ENCODE peak calls at places on chromosomes 5 and 9, in four cellular contexts. M, Q, L and D are unnamed samples.

GRCh38 chr9:98468567-98469239 is 213.3 kb upstream of the TBC1D2 start:
- DNase-seq in M (no peak), Q (no peak), L (no peak), D (no peak)

GRCh38 chr9:96858670-96859069 is 4.4 kb upstream of the ZNF782 start:
- DNase-seq in M (no peak), Q (no peak), L (no peak), D (no peak)

GRCh38 chr9:85156652-85157051 is 487.1 kb downstream of the NTRK2 start:
- DNase-seq in M (no peak), Q (no peak), L (no peak), D (no peak)

GRCh38 chr5:170504598-170505266 is 912 bp downstream of the KCNIP1 start:
- DNase-seq in M (no peak), Q (no peak), L (no peak), D (no peak)

GRCh38 chr5:96601811-96602244 is 60.3 kb upstream of the CAST start:
- DNase-seq in M (peak), Q (no peak), L (peak), D (peak)

GRCh38 chr5:143152445-143152844 is 251.0 kb downstream of the NR3C1 start:
- DNase-seq in M (no peak), Q (no peak), L (no peak), D (no peak)

GRCh38 chr5:31496891-31497290 is 35.0 kb downstream of the DROSHA start:
- DNase-seq in M (no peak), Q (no peak), L (no peak), D (no peak)

GRCh38 chr5:107894361-107894760 is 223.6 kb upstream of the EFNA5 start:
- DNase-seq in M (no peak), Q (no peak), L (no peak), D (no peak)

GRCh38 chr9:13665418-13666066 is 386.1 kb upstream of the MPDZ start:
- DNase-seq in M (peak), Q (no peak), L (peak), D (no peak)

GRCh38 chr9:7067169-7067568 is 309.4 kb downstream of the KDM4C start:
- DNase-seq in M (no peak), Q (no peak), L (no peak), D (no peak)

GRCh38 chr9:136159851-136160250 is 41.2 kb upstream of the TMEM250 start:
- DNase-seq in M (no peak), Q (no peak), L (no peak), D (no peak)

GRCh38 chr5:173187054-173187743 is 42.9 kb downstream of the BNIP1 start:
- DNase-seq in M (no peak), Q (no peak), L (no peak), D (no peak)

GRCh38 chr9:134377976-134378375 is 51.7 kb downstream of the RXRA start:
- DNase-seq in M (no peak), Q (no peak), L (no peak), D (peak)

GRCh38 chr5:67265951-67266350 is 69.4 kb upstream of the CD180 start:
- DNase-seq in M (no peak), Q (no peak), L (peak), D (no peak)

GRCh38 chr9:16715404-16715803 is 155.1 kb downstream of the BNC2 start:
- DNase-seq in M (peak), Q (no peak), L (peak), D (no peak)

GRCh38 chr5:88662801-88663360 is 220.1 kb downstream of the MEF2C start:
- DNase-seq in M (no peak), Q (no peak), L (no peak), D (no peak)

GRCh38 chr5:36915653-36916052 is 39.1 kb downstream of the NIPBL start:
- DNase-seq in M (peak), Q (no peak), L (no peak), D (no peak)

GRCh38 chr9:128762664-128763449 is 8.9 kb downstream of the ZER1 start:
- DNase-seq in M (no peak), Q (no peak), L (no peak), D (no peak)

GRCh38 chr5:146390469-146390868 is 51.8 kb downstream of the POU4F3 start:
- DNase-seq in M (no peak), Q (no peak), L (no peak), D (no peak)

GRCh38 chr5:171777420-171777759 is 8.2 kb upstream of the SMIM23 start:
- DNase-seq in M (no peak), Q (no peak), L (no peak), D (no peak)

GRCh38 chr5:13731229-13731628 is 213.3 kb downstream of the DNAH5 start:
- DNase-seq in M (no peak), Q (no peak), L (no peak), D (no peak)

GRCh38 chr9:34612788-34613390 is 992 bp upstream of the RPP25L start:
- DNase-seq in M (peak), Q (peak), L (peak), D (peak)

GRCh38 chr9:86765736-86766410 is 181.4 kb downstream of the GAS1 start:
- DNase-seq in M (no peak), Q (no peak), L (no peak), D (no peak)

GRCh38 chr9:35287986-35288515 is 126.2 kb downstream of the UNC13B start:
- DNase-seq in M (no peak), Q (no peak), L (no peak), D (no peak)

GRCh38 chr9:138053996-138054752 is 176.6 kb downstream of the CACNA1B start:
- DNase-seq in M (no peak), Q (peak), L (no peak), D (peak)

GRCh38 chr9:137216188-137216965 is 5.7 kb downstream of the RNF208 start:
- DNase-seq in M (no peak), Q (no peak), L (no peak), D (peak)

GRCh38 chr5:95973793-95974325 is 12.2 kb upstream of the ELL2 start:
- DNase-seq in M (no peak), Q (no peak), L (peak), D (no peak)

GRCh38 chr5:151200913-151201445 is 22.9 kb downstream of the CCDC69 start:
- DNase-seq in M (no peak), Q (no peak), L (no peak), D (no peak)

GRCh38 chr5:137621861-137622823 is 113.7 kb downstream of the KLHL3 start:
- DNase-seq in M (peak), Q (no peak), L (no peak), D (peak)

GRCh38 chr9:134442087-134442470 is 115.8 kb downstream of the RXRA start:
- DNase-seq in M (peak), Q (no peak), L (no peak), D (no peak)

GRCh38 chr5:149912226-149912864 is 32.2 kb downstream of the PDE6A start:
- DNase-seq in M (no peak), Q (no peak), L (no peak), D (no peak)

GRCh38 chr9:97853844-97854695 is 1.0 kb downstream of the FOXE1 start:
- DNase-seq in M (no peak), Q (peak), L (peak), D (peak)

GRCh38 chr5:57778528-57779175 is 296.0 kb upstream of the ACTBL2 start:
- DNase-seq in M (peak), Q (no peak), L (peak), D (no peak)

GRCh38 chr5:135890296-135890695 is 5.3 kb downstream of the IL9 start:
- DNase-seq in M (no peak), Q (no peak), L (no peak), D (no peak)

GRCh38 chr5:131994533-131995226 is 16.8 kb downstream of the ACSL6 start:
- DNase-seq in M (no peak), Q (peak), L (no peak), D (no peak)

GRCh38 chr9:124045076-124045829 is 33.7 kb downstream of the LHX2 start:
- DNase-seq in M (peak), Q (peak), L (peak), D (peak)

GRCh38 chr5:150404121-150404990 is 8.4 kb downstream of the CD74 start:
- DNase-seq in M (no peak), Q (no peak), L (no peak), D (peak)

GRCh38 chr9:7135735-7136134 is 378.0 kb downstream of the KDM4C start:
- DNase-seq in M (no peak), Q (no peak), L (no peak), D (no peak)

GRCh38 chr5:178357127-178357526 is 124.5 kb upstream of the PHYKPL start:
- DNase-seq in M (no peak), Q (peak), L (no peak), D (no peak)
- H3K4me3 ChIP-seq in M (no peak), Q (peak), L (no peak), D (no peak)

GRCh38 chr5:128591598-128592455 is 53.8 kb upstream of the FBN2 start:
- DNase-seq in M (peak), Q (no peak), L (no peak), D (no peak)

GRCh38 chr5:128596071-128596470 is 58.0 kb upstream of the FBN2 start:
- DNase-seq in M (peak), Q (no peak), L (no peak), D (no peak)

GRCh38 chr5:128597151-128597550 is 59.1 kb upstream of the FBN2 start:
- DNase-seq in M (no peak), Q (no peak), L (no peak), D (no peak)
- H3K4me3 ChIP-seq in M (no peak), Q (no peak), L (no peak), D (no peak)

GRCh38 chr5:10440367-10440990 is 1.2 kb upstream of the ROPN1L start:
- DNase-seq in M (no peak), Q (no peak), L (no peak), D (no peak)
- H3K4me3 ChIP-seq in M (peak), Q (peak), L (no peak), D (no peak)

GRCh38 chr5:142024771-142025304 is 12.0 kb upstream of the GNPDA1 start:
- DNase-seq in M (peak), Q (peak), L (peak), D (peak)
- H3K4me3 ChIP-seq in M (peak), Q (peak), L (peak), D (peak)

GRCh38 chr5:116579139-116579538 is 4.5 kb upstream of the SEMA6A start:
- DNase-seq in M (no peak), Q (no peak), L (peak), D (no peak)

GRCh38 chr5:116578676-116579075 is 4.1 kb upstream of the SEMA6A start:
- DNase-seq in M (no peak), Q (no peak), L (no peak), D (no peak)

GRCh38 chr5:116575635-116576042 is 1.0 kb upstream of the SEMA6A start:
- DNase-seq in M (peak), Q (peak), L (no peak), D (peak)

GRCh38 chr5:116576043-116576713 is 1.6 kb upstream of the SEMA6A start:
- DNase-seq in M (peak), Q (peak), L (peak), D (peak)

GRCh38 chr5:116577064-116577788 is 2.6 kb upstream of the SEMA6A start:
- DNase-seq in M (no peak), Q (no peak), L (no peak), D (no peak)
- H3K4me3 ChIP-seq in M (no peak), Q (no peak), L (no peak), D (no peak)

DNA sequence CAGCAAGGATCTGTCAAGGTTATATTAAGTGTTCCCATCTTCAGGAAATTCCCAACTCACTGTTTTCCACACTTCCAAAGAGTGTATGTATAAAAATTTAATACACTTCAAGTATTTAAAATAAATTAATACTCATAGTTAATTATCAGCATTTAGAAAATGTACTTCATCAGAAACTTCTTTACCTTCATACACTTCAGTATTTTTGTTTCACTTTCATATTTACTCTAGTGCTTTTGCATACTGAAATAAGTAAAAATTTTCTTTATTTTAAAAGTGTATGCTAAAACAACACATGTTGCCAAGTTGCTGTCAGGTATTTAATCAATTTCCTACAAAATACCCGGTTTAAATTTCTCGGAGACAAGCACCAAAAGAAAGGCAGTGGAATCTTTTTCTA is 16.5 kb downstream of the RICTOR start:
- DNase-seq in M (no peak), Q (no peak), L (peak), D (no peak)
- H3K4me3 ChIP-seq in M (peak), Q (peak), L (peak), D (no peak)

GRCh38 chr9:81002242-81002641 is 687.1 kb downstream of the TLE1 start:
- DNase-seq in M (no peak), Q (no peak), L (no peak), D (no peak)
- H3K4me3 ChIP-seq in M (no peak), Q (no peak), L (no peak), D (no peak)

GRCh38 chr9:11063263-11063662 is 450.5 kb upstream of the PTPRD start:
- DNase-seq in M (no peak), Q (no peak), L (no peak), D (no peak)

GRCh38 chr9:11064853-11065252 is 452.1 kb upstream of the PTPRD start:
- DNase-seq in M (no peak), Q (no peak), L (no peak), D (peak)
- H3K4me3 ChIP-seq in M (no peak), Q (no peak), L (no peak), D (peak)